ENCODE peak calls at places on chromosomes 2 and 18, in ten cellular contexts. E, J, H, V, A, M, K, S, N and Z are unnamed samples.

GRCh38 chr2:78351208-78351607 is 674.3 kb upstream of the REG3G start:
- DNase-seq in E (no peak), S (no peak), N (no peak), H (no peak), K (no peak), A (no peak), V (peak; percentile 73), J (no peak), M (no peak), Z (peak; percentile 4)

GRCh38 chr18:24273596-24273995 is 124.0 kb downstream of the OSBPL1A start:
- DNase-seq in S (no peak), N (no peak), K (no peak), H (no peak), V (no peak), J (no peak), E (no peak), A (no peak), M (no peak), Z (no peak)

GRCh38 chr2:234632527-234633391 is 135.9 kb upstream of the ARL4C start:
- DNase-seq in E (no peak), H (no peak), M (no peak), S (no peak), J (no peak), A (no peak), N (no peak), K (no peak), V (no peak), Z (no peak)

GRCh38 chr18:21663615-21664014 is 41.0 kb downstream of the ABHD3 start:
- DNase-seq in S (no peak), J (no peak), E (no peak), M (no peak), N (no peak), H (no peak), K (no peak), V (no peak), A (no peak), Z (no peak)

GRCh38 chr18:27964811-27965210 is 212.1 kb downstream of the CDH2 start:
- DNase-seq in J (no peak), N (no peak), V (no peak), E (no peak), K (no peak), S (no peak), H (no peak), A (no peak), M (no peak), Z (no peak)

GRCh38 chr2:69100220-69100723 is 87.3 kb downstream of the ANTXR1 start:
- DNase-seq in A (no peak), J (no peak), N (no peak), K (no peak), E (no peak), S (no peak), V (no peak), M (no peak), H (no peak), Z (no peak)

GRCh38 chr2:118661184-118661583 is 186.3 kb downstream of the EN1 start:
- DNase-seq in M (no peak), V (no peak), J (no peak), E (no peak), H (no peak), S (no peak), N (no peak), K (no peak), A (no peak), Z (no peak)

GRCh38 chr18:26549486-26550435 is 1.4 kb upstream of the KCTD1 start:
- DNase-seq in K (peak; percentile 57), H (peak; percentile 51), M (peak; percentile 39), S (peak; percentile 42), A (peak; percentile 53), N (peak; percentile 9), V (peak; percentile 68), J (no peak), E (no peak), Z (peak; percentile 75)